ENCODE peak calls at places on chromosomes 13 and 19, in nine cellular contexts. T is GM23338; W is lower lobe of right lung; O is effector memory CD4-positive, alpha-beta T cell; D is CD4-positive, CD25-positive, alpha-beta regulatory T cell; Z is RWPE2; M is thoracic aorta; P is tibial nerve; K is SJSA1. J is an unnamed sample. For H3K4me1 and H3K27me3, the result is how much of the 10 kb centered on the place peaks cover.

GRCh38 chr13:110334841-110335490 is 27.9 kb downstream of the COL4A2 start:
- DNase-seq in O (no peak), P (no peak), T (no peak), D (no peak), M (no peak), K (peak), Z (no peak), W (no peak), J (peak)

GRCh38 chr19:48681127-48681470 is 8.3 kb upstream of the NTN5 start:
- DNase-seq in M (no peak), K (no peak), Z (no peak), W (no peak), O (no peak), D (no peak), P (no peak), T (no peak), J (no peak)

GRCh38 chr13:21616880-21617279 is 12.9 kb upstream of the MICU2 start:
- DNase-seq in M (no peak), K (peak), O (no peak), P (no peak), Z (no peak), T (no peak), W (no peak), D (no peak), J (no peak)

GRCh38 chr19:51490676-51491075 is 10.9 kb downstream of the SIGLEC12 start:
- DNase-seq in D (no peak), M (no peak), O (no peak), Z (no peak), P (no peak), K (no peak), T (peak), W (no peak), J (no peak)

GRCh38 chr13:112976526-112976925 is 7.5 kb downstream of the MCF2L start:
- DNase-seq in Z (no peak), K (no peak), W (no peak), O (no peak), T (no peak), P (no peak), M (no peak), D (no peak), J (no peak)

GRCh38 chr19:4635763-4636135 is 3.6 kb upstream of the TNFAIP8L1 start:
- DNase-seq in O (no peak), W (no peak), K (no peak), P (no peak), T (peak), M (no peak), Z (no peak), D (no peak), J (no peak)

GRCh38 chr19:43527860-43528622 is 1.0 kb upstream of the ETHE1 start:
- DNase-seq in M (peak), Z (no peak), K (no peak), T (no peak), W (no peak), O (no peak), D (no peak), P (peak), J (no peak)

GRCh38 chr13:43878897-43879322 is 630 bp downstream of the CCDC122 start:
- DNase-seq in K (peak), W (peak), O (no peak), Z (no peak), M (peak), T (peak), D (no peak), P (peak), J (peak)

GRCh38 chr13:100789025-100789424 is 114.4 kb upstream of the TMTC4 start:
- DNase-seq in T (no peak), K (no peak), M (no peak), Z (no peak), P (no peak), W (no peak), D (no peak), O (no peak), J (no peak)

GRCh38 chr13:109783447-109783814 is 3.0 kb downstream of the IRS2 start:
- DNase-seq in M (no peak), O (no peak), T (peak), Z (no peak), K (no peak), D (no peak), W (no peak), P (no peak), J (no peak)

GRCh38 chr13:27921961-27922910 is 2.4 kb downstream of the PDX1 start:
- DNase-seq in P (no peak), Z (no peak), O (no peak), M (no peak), D (no peak), T (peak), W (no peak), K (no peak), J (no peak)

GRCh38 chr19:19059018-19059836 is 4.6 kb upstream of the SLC25A42 start:
- DNase-seq in M (no peak), T (no peak), P (no peak), O (no peak), K (no peak), D (no peak), Z (no peak), W (no peak), J (no peak)

GRCh38 chr13:28558567-28558966 is 63.6 kb upstream of the FLT1 start:
- DNase-seq in Z (no peak), O (no peak), W (no peak), K (peak), M (no peak), P (no peak), D (no peak), T (no peak), J (no peak)

GRCh38 chr19:39362682-39363657 is 20.7 kb downstream of the SAMD4B start:
- DNase-seq in T (no peak), K (no peak), Z (no peak), O (no peak), M (no peak), P (no peak), D (no peak), W (no peak), J (peak)

GRCh38 chr13:79725841-79726240 is 244.9 kb downstream of the NDFIP2 start:
- DNase-seq in K (no peak), O (no peak), T (no peak), W (no peak), D (no peak), Z (no peak), M (no peak), P (no peak), J (no peak)

GRCh38 chr13:102696465-102696864 is 1.6 kb upstream of the METTL21C start:
- DNase-seq in D (no peak), Z (no peak), K (no peak), O (no peak), W (no peak), T (no peak), P (no peak), M (no peak), J (no peak)

GRCh38 chr19:703651-704446 is 4.9 kb upstream of the PALM start:
- DNase-seq in W (peak), M (peak), O (peak), P (peak), T (peak), Z (no peak), D (peak), K (no peak), J (peak)

GRCh38 chr19:51751655-51752054 is at the start of gene FPR1:
- DNase-seq in K (no peak), M (no peak), Z (no peak), D (no peak), T (no peak), O (no peak), P (peak), W (no peak), J (no peak)

GRCh38 chr19:14835011-14835410 is at the start of the genes OR7A5 and OR7C1:
- DNase-seq in Z (no peak), K (no peak), W (no peak), M (no peak), T (peak), O (no peak), P (no peak), D (no peak), J (no peak)

DNA sequence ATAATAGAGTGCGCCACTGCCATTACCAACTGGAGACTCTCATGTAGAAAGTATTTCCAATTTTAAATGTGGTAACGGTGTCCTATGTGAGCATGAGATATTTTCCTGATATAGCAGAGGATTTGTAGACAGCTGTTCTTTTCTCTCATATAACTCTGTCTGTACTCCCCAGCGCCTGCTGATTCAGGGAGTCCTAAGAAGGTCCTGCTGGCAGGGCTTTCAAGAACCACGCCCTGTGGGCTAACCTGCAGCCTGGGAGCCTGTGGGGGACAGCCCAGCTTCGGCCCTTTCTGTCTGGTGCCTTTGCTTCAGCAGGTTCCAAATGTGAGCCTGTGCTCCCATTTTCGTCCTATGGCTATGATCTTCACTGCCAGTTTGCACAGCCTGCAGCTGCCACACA is 316.8 kb downstream of the ATP8A2 start:
- DNase-seq in Z (no peak), W (no peak), O (no peak), M (no peak), P (no peak), D (no peak), T (no peak), K (no peak), J (no peak)
- H3K4me1 ChIP-seq in Z (under half), W (under half), O (under half), M (under half), P (under half), D (under half), T (under half), K (under half), J (under half)

DNA sequence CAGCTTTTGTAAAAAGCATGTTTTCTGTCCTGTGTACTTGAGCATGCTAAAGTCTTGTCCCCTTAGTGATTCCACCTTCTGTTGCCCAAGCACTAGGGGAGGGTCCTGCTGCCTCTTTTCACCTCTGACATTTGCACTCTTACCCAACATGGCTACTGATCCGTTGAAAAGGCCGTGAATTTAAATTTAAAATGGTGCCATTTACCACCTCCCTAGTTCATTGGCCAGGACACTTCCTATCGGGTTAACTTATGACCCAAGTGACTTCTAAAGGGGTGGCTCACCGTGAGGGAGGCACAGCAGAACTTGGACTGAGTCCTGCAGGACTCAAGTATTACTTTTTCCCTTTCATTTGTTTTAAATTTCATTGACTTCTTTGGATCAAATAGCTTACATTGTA is 33.3 kb upstream of the CEACAM21 start:
- DNase-seq in P (no peak), W (no peak), K (no peak), O (no peak), Z (no peak), T (no peak), D (no peak), M (no peak), J (no peak)
- H3K27me3 ChIP-seq in P (under half), W (under half), K (under half), O (under half), Z (under half), T (under half), D (under half), M (under half), J (under half)

GRCh38 chr19:6803036-6803404 is 30.5 kb downstream of the VAV1 start:
- DNase-seq in O (no peak), W (no peak), Z (no peak), M (no peak), D (no peak), K (no peak), T (peak), P (no peak), J (no peak)
- H3K4me3 ChIP-seq in O (no peak), W (peak), Z (no peak), M (peak), D (peak), K (no peak), T (no peak), P (no peak), J (no peak)

GRCh38 chr13:75489502-75490263 is 7.7 kb upstream of the TBC1D4 start:
- DNase-seq in K (peak), W (peak), Z (no peak), O (no peak), P (no peak), D (peak), M (no peak), T (no peak), J (peak)

GRCh38 chr13:75485286-75486062 is 3.5 kb upstream of the TBC1D4 start:
- DNase-seq in Z (no peak), P (no peak), O (no peak), K (peak), D (no peak), W (no peak), M (no peak), T (peak), J (no peak)

GRCh38 chr13:75482820-75483079 is 781 bp upstream of the TBC1D4 start:
- DNase-seq in D (no peak), T (no peak), O (no peak), M (no peak), K (no peak), P (no peak), Z (no peak), W (no peak), J (no peak)

GRCh38 chr13:75486654-75487053 is 4.7 kb upstream of the TBC1D4 start:
- DNase-seq in T (no peak), P (no peak), M (no peak), W (no peak), K (no peak), O (no peak), Z (no peak), D (no peak), J (no peak)

GRCh38 chr13:75486146-75486545 is 4.2 kb upstream of the TBC1D4 start:
- DNase-seq in Z (no peak), T (peak), M (no peak), O (no peak), W (no peak), K (no peak), D (no peak), P (no peak), J (no peak)
- H3K4me1 ChIP-seq in Z (under half), T (under half), M (under half), O (under half), W (under half), K (under half), D (under half), P (under half), J (under half)

DNA sequence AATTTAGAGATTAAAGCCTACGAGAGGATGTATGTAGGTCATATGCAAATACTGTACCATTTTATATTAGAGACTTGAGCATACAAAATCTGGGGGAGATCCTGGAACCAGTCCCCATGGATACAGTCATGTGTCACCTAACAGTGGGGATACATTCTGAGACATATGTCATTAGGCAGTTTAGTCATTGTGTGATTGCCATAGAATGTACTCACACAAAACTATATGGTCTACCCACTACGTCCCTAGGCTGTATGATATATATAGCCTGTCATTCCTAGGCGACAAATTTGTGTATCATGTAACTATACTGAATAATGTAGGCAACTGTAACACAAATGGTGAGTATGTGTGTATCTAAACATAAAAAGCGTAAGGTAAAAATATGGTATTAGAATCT is 62.8 kb downstream of the WDFY2 start:
- DNase-seq in W (no peak), K (no peak), D (no peak), T (no peak), Z (no peak), O (no peak), M (no peak), P (no peak), J (no peak)
- H3K27me3 ChIP-seq in W (under half), K (under half), D (under half), T (under half), Z (under half), O (under half), M (under half), P (under half), J (under half)

J was measured in upper lobe of right lung.